ENCODE peak calls at places on chromosomes 12 and 14, in eight cellular contexts. E is MM.1S; G is OCI-LY7; O is kidney; K is fibroblast of the aortic adventitia; J is CD8-positive, alpha-beta T cell; A is HCT116; D is fibroblast of pulmonary artery. S is an unnamed sample.

GRCh38 chr14:47277703-47278102 is 397.7 kb downstream of the MDGA2 start:
- DNase-seq in J (no peak), D (peak; percentile 17), O (peak; percentile 7), K (peak; percentile 1), G (no peak), A (no peak), E (no peak), S (peak; percentile 51)

GRCh38 chr12:90028620-90029051 is 320.0 kb upstream of the ATP2B1 start:
- DNase-seq in G (no peak), K (no peak), E (no peak), D (peak; percentile 10), O (no peak), J (no peak), A (no peak), S (no peak)

GRCh38 chr12:109581334-109581691 is 7.7 kb downstream of the MVK start:
- DNase-seq in O (no peak), E (no peak), K (no peak), J (no peak), G (no peak), A (no peak), D (no peak), S (no peak)

GRCh38 chr12:58172433-58173073 is 231.2 kb downstream of the ATP23 start:
- DNase-seq in E (no peak), A (no peak), G (no peak), D (no peak), O (no peak), K (no peak), J (no peak), S (no peak)

GRCh38 chr12:102652645-102653313 is 172.4 kb upstream of the IGF1 start:
- DNase-seq in K (no peak), G (no peak), A (no peak), D (no peak), E (peak; percentile 51), J (no peak), O (no peak), S (no peak)

GRCh38 chr12:3752741-3753486 is at the start of gene CRACR2A:
- DNase-seq in K (peak; percentile 55), G (peak; percentile 92), O (peak; percentile 90), E (peak; percentile 86), D (peak; percentile 62), A (peak; percentile 32), J (peak; percentile 93), S (peak; percentile 51)

GRCh38 chr14:104665663-104666522 is 23.5 kb upstream of the INF2 start:
- DNase-seq in G (peak; percentile 64), D (no peak), E (no peak), K (no peak), J (peak; percentile 80), O (peak; percentile 76), A (peak; percentile 91), S (no peak)

GRCh38 chr12:56629459-56630179 is 507 bp downstream of the BAZ2A start:
- DNase-seq in A (no peak), K (peak; percentile 22), E (peak; percentile 22), G (peak; percentile 31), D (no peak), O (no peak), J (peak; percentile 61), S (no peak)

GRCh38 chr12:114547636-114548035 is 136.3 kb downstream of the TBX3 start:
- DNase-seq in G (no peak), D (no peak), J (no peak), O (no peak), E (no peak), K (no peak), A (no peak), S (no peak)

GRCh38 chr12:52061470-52062166 is 8.2 kb upstream of the ATG101 start:
- DNase-seq in D (no peak), E (no peak), K (peak; percentile 37), O (no peak), J (no peak), A (no peak), G (no peak), S (no peak)

GRCh38 chr12:29733060-29733459 is 50.7 kb downstream of the TMTC1 start:
- DNase-seq in D (peak; percentile 31), E (no peak), K (no peak), G (no peak), J (no peak), A (no peak), O (no peak), S (no peak)

GRCh38 chr12:85765443-85765842 is 70.8 kb downstream of the RASSF9 start:
- DNase-seq in E (no peak), K (no peak), O (no peak), A (no peak), J (no peak), D (no peak), G (no peak), S (no peak)

DNA sequence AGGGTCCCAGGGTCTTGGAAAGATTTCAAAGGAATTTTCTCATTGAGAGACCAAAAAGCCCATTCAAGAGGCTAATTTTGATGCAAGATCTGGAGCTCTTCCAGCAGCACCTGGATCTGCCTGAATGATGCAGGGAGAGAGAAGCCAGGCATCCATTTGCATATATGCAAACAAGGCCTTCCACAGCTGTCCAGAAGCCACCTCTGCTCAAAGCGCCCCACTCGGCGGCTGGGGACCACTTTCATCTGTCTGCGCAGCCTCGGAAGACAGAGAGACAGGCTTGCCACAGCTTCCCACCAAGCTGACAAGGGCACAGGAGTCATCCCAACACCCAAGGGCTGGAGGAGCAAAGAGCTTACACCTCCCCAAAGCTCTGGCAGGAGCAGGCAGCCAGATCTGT is 295.6 kb downstream of the DPF3 start:
- DNase-seq in G (peak; percentile 2), J (no peak), A (no peak), D (no peak), E (no peak), K (no peak), O (no peak), S (no peak)
- TF ChIP-seq CTCF in G (no peak), J (no peak), A (no peak), D (no peak), E (no peak), K (no peak), O (no peak), S (no peak)

DNA sequence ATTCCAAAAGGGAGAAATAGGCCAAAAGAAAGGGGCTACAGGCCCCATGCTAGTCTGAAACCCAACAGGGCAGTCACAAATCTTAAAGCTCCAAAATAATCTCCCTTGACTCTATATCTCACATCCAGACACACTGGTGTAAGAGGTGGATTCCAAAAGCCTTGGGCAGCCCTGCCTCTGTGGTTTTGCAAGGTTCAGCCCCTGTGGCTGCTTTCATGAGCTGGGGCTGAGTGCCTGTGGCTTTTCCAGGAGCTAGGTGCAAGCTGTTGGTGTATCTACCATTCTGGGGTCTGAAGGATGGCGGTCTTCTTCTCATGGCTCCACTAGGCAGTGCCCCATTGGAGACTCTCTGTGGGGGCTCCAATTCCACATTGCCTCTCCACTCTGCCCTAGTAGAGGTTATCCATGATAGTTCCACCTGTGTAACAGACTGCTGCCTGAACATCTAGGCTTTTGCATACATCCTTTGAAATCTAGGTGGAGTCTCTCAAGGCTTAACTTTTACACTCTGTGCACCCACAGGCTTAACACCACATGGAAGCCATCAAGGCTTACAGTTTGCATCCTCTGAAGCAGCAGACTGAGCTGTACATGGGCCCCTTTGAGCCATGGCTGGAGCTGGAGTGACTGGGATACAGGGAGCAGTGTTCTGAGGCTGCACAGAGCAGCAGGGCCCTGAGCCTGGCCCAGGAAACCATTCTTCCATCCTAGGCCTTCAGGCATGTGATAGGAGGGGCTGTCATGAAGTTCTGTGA is 66.4 kb upstream of the ABCD2 start:
- DNase-seq in O (no peak), K (no peak), E (no peak), J (no peak), G (no peak), A (no peak), D (no peak), S (no peak)
- TF ChIP-seq CTCF in O (no peak), K (no peak), E (no peak), J (no peak), G (no peak), A (no peak), D (no peak), S (no peak)

DNA sequence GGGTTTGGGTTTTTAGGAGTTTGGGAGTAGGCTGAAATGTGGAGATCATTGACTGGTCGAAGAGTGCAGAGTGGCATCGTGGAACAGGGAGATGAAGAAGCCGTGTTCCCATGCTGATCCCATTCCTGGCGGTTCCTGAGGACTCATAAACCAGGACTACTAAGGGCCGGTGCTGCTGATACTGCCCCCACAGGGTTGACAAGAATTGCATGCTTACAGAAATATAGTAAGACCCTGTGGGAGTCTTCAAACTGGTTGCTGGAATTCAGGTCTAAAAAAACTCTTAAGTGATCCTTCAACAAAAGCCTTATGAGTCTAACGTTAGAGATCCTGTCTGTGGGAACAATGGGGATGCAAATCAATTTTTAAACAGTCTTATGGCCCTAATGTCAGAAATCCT is 64.0 kb upstream of the ARHGAP5 start:
- DNase-seq in G (no peak), A (no peak), O (no peak), J (no peak), K (no peak), D (no peak), E (no peak), S (no peak)
- TF ChIP-seq CTCF in G (peak; percentile 34), A (no peak), O (no peak), J (no peak), K (no peak), D (peak; percentile 12), E (no peak), S (no peak)

GRCh38 chr14:39432179-39432618 is at the start of gene FBXO33:
- DNase-seq in O (peak; percentile 99), G (peak; percentile 96), K (peak; percentile 96), E (peak; percentile 83), D (peak; percentile 98), J (peak; percentile 98), A (peak; percentile 92), S (peak; percentile 96)

GRCh38 chr14:39434401-39434800 is 2.2 kb upstream of the FBXO33 start:
- DNase-seq in O (no peak), K (no peak), A (no peak), G (no peak), D (peak; percentile 36), J (no peak), E (no peak), S (no peak)

GRCh38 chr14:39433452-39433813 is 1.2 kb upstream of the FBXO33 start:
- DNase-seq in G (no peak), A (no peak), D (no peak), E (no peak), K (no peak), O (no peak), J (no peak), S (no peak)

GRCh38 chr14:39431416-39432178 is 636 bp downstream of the FBXO33 start:
- DNase-seq in A (peak; percentile 4), J (peak; percentile 72), D (peak; percentile 36), E (peak; percentile 20), G (peak; percentile 72), K (peak; percentile 22), O (peak; percentile 86), S (peak; percentile 46)

DNA sequence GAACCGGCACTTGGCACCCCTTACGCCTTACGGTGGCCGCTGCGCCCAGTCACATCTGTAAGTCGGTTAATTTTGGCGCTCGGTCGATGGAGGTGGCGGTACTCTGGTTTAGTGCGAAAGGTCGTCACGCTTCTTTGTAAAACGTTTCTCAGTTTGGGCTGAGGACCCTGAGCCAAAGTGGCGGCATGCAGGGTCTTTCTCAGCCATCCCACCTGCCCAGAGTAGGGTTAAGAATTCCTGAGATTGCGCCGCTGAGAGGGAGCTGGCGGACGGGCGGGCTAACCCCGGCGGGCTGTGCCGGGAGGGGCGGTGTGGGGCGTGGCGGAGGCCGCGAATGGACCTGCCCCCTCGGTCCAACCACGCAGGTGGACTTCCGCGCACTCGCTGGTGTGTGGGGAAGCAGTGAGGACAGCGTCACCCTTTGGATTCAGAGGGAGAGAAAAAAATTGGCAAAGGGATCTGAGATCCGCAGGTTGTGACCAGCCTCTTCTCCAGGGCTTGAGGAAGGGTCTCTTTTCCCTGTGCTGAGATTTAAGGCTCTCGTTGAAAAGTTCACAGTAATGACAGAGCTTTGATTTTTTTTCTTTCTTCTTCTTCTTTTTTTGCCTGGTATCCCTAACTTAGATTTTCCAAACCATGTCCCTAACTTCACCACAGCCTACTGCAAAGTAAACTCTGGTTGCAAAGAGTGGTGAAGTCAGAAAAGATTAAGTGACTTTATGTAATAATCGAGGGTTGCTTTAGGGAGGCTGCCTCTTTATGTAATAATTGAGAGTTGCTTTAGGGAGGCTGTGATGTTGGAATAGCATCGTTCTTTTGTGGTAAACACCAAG is 602 bp upstream of the FBXO33 start:
- DNase-seq in A (peak; percentile 89), D (peak; percentile 81), G (peak; percentile 83), O (peak; percentile 97), J (no peak), K (peak; percentile 68), E (peak; percentile 61), S (peak; percentile 93)
- TF ChIP-seq CTCF in A (no peak), D (peak; percentile 17), G (peak; percentile 43), O (no peak), J (no peak), K (no peak), E (no peak), S (no peak)